ENCODE peak calls at places on chromosomes 6 and 20, in eight cellular contexts. One of them, this sample, is unnamed.

GRCh38 chr6:129707882-129708495 is 2.0 kb downstream of the ARHGAP18 start:
- DNase-seq in NCI-H2171: no peak
- DNase-seq in CD4-positive, CD25-positive, alpha-beta regulatory T cell: no peak
- DNase-seq in NCI-H1417 treated with DMSO at 0.1 percent for 48 hours: no peak
- DNase-seq in amniotic epithelial cell: no peak
- DNase-seq in hypothalamus: no peak
- DNase-seq in stimulated activated CD4-positive, alpha-beta T cell treated with anti-CD3 and anti-CD28 coated beads, Interleukin-1b, Interleukin-23, amount 100 ng/mL, for 4 hours: no peak
- DNase-seq in GM12865: no peak
- DNase-seq in this sample: no peak

GRCh38 chr20:18922898-18923297 is 109.3 kb downstream of the SCP2D1 start:
- DNase-seq in amniotic epithelial cell: no peak
- DNase-seq in NCI-H2171: no peak
- DNase-seq in stimulated activated CD4-positive, alpha-beta T cell treated with anti-CD3 and anti-CD28 coated beads, Interleukin-1b, Interleukin-23, amount 100 ng/mL, for 4 hours: no peak
- DNase-seq in GM12865: no peak
- DNase-seq in NCI-H1417 treated with DMSO at 0.1 percent for 48 hours: no peak
- DNase-seq in hypothalamus: no peak
- DNase-seq in CD4-positive, CD25-positive, alpha-beta regulatory T cell: no peak
- DNase-seq in this sample: no peak

GRCh38 chr6:42010909-42011308 is 39.4 kb upstream of the TAF8 start:
- DNase-seq in stimulated activated CD4-positive, alpha-beta T cell treated with anti-CD3 and anti-CD28 coated beads, Interleukin-1b, Interleukin-23, amount 100 ng/mL, for 4 hours: no peak
- DNase-seq in NCI-H2171: no peak
- DNase-seq in hypothalamus: no peak
- DNase-seq in NCI-H1417 treated with DMSO at 0.1 percent for 48 hours: no peak
- DNase-seq in amniotic epithelial cell: no peak
- DNase-seq in CD4-positive, CD25-positive, alpha-beta regulatory T cell: no peak
- DNase-seq in GM12865: no peak
- DNase-seq in this sample: no peak

GRCh38 chr6:155541976-155542375 is 86.3 kb upstream of the NOX3 start:
- DNase-seq in NCI-H1417 treated with DMSO at 0.1 percent for 48 hours: no peak
- DNase-seq in stimulated activated CD4-positive, alpha-beta T cell treated with anti-CD3 and anti-CD28 coated beads, Interleukin-1b, Interleukin-23, amount 100 ng/mL, for 4 hours: no peak
- DNase-seq in GM12865: no peak
- DNase-seq in NCI-H2171: peak; percentile 86
- DNase-seq in hypothalamus: no peak
- DNase-seq in CD4-positive, CD25-positive, alpha-beta regulatory T cell: no peak
- DNase-seq in amniotic epithelial cell: no peak
- DNase-seq in this sample: no peak

GRCh38 chr6:169654590-169655391 is 47.0 kb downstream of the WDR27 start:
- DNase-seq in NCI-H1417 treated with DMSO at 0.1 percent for 48 hours: no peak
- DNase-seq in amniotic epithelial cell: peak; percentile 63
- DNase-seq in stimulated activated CD4-positive, alpha-beta T cell treated with anti-CD3 and anti-CD28 coated beads, Interleukin-1b, Interleukin-23, amount 100 ng/mL, for 4 hours: peak; percentile 55
- DNase-seq in GM12865: peak; percentile 70
- DNase-seq in NCI-H2171: peak; percentile 6
- DNase-seq in CD4-positive, CD25-positive, alpha-beta regulatory T cell: peak; percentile 62
- DNase-seq in hypothalamus: peak; percentile 32
- DNase-seq in this sample: peak; percentile 39

GRCh38 chr6:106874481-106874880 is 100.0 kb downstream of the CD24 start:
- DNase-seq in NCI-H1417 treated with DMSO at 0.1 percent for 48 hours: no peak
- DNase-seq in stimulated activated CD4-positive, alpha-beta T cell treated with anti-CD3 and anti-CD28 coated beads, Interleukin-1b, Interleukin-23, amount 100 ng/mL, for 4 hours: no peak
- DNase-seq in GM12865: no peak
- DNase-seq in NCI-H2171: no peak
- DNase-seq in amniotic epithelial cell: no peak
- DNase-seq in hypothalamus: no peak
- DNase-seq in CD4-positive, CD25-positive, alpha-beta regulatory T cell: no peak
- DNase-seq in this sample: no peak

GRCh38 chr6:31572041-31572911 is at the start of gene LTA:
- DNase-seq in GM12865: peak; percentile 78
- DNase-seq in NCI-H2171: no peak
- DNase-seq in hypothalamus: no peak
- DNase-seq in stimulated activated CD4-positive, alpha-beta T cell treated with anti-CD3 and anti-CD28 coated beads, Interleukin-1b, Interleukin-23, amount 100 ng/mL, for 4 hours: peak; percentile 68
- DNase-seq in CD4-positive, CD25-positive, alpha-beta regulatory T cell: peak; percentile 68
- DNase-seq in amniotic epithelial cell: no peak
- DNase-seq in NCI-H1417 treated with DMSO at 0.1 percent for 48 hours: no peak
- DNase-seq in this sample: no peak

GRCh38 chr6:26309731-26310142 is 55.3 kb upstream of the BTN3A2 start:
- DNase-seq in NCI-H2171: no peak
- DNase-seq in CD4-positive, CD25-positive, alpha-beta regulatory T cell: no peak
- DNase-seq in NCI-H1417 treated with DMSO at 0.1 percent for 48 hours: no peak
- DNase-seq in stimulated activated CD4-positive, alpha-beta T cell treated with anti-CD3 and anti-CD28 coated beads, Interleukin-1b, Interleukin-23, amount 100 ng/mL, for 4 hours: no peak
- DNase-seq in hypothalamus: no peak
- DNase-seq in amniotic epithelial cell: peak; percentile 96
- DNase-seq in GM12865: peak; percentile 62
- DNase-seq in this sample: no peak

GRCh38 chr20:47258745-47259695 is 97.5 kb downstream of the ZMYND8 start:
- DNase-seq in GM12865: peak; percentile 89
- DNase-seq in hypothalamus: no peak
- DNase-seq in NCI-H2171: no peak
- DNase-seq in CD4-positive, CD25-positive, alpha-beta regulatory T cell: no peak
- DNase-seq in amniotic epithelial cell: peak; percentile 55
- DNase-seq in NCI-H1417 treated with DMSO at 0.1 percent for 48 hours: no peak
- DNase-seq in stimulated activated CD4-positive, alpha-beta T cell treated with anti-CD3 and anti-CD28 coated beads, Interleukin-1b, Interleukin-23, amount 100 ng/mL, for 4 hours: no peak
- DNase-seq in this sample: no peak

GRCh38 chr6:130713144-130713543 is 114.1 kb upstream of the SMLR1 start:
- DNase-seq in hypothalamus: no peak
- DNase-seq in NCI-H1417 treated with DMSO at 0.1 percent for 48 hours: no peak
- DNase-seq in CD4-positive, CD25-positive, alpha-beta regulatory T cell: no peak
- DNase-seq in NCI-H2171: no peak
- DNase-seq in amniotic epithelial cell: peak; percentile 45
- DNase-seq in stimulated activated CD4-positive, alpha-beta T cell treated with anti-CD3 and anti-CD28 coated beads, Interleukin-1b, Interleukin-23, amount 100 ng/mL, for 4 hours: no peak
- DNase-seq in GM12865: no peak
- DNase-seq in this sample: no peak

GRCh38 chr6:43990275-43990626 is 137.0 kb downstream of the MRPL14 start:
- DNase-seq in NCI-H1417 treated with DMSO at 0.1 percent for 48 hours: no peak
- DNase-seq in stimulated activated CD4-positive, alpha-beta T cell treated with anti-CD3 and anti-CD28 coated beads, Interleukin-1b, Interleukin-23, amount 100 ng/mL, for 4 hours: no peak
- DNase-seq in CD4-positive, CD25-positive, alpha-beta regulatory T cell: no peak
- DNase-seq in hypothalamus: no peak
- DNase-seq in NCI-H2171: no peak
- DNase-seq in GM12865: no peak
- DNase-seq in amniotic epithelial cell: no peak
- DNase-seq in this sample: no peak

GRCh38 chr20:41078329-41078728 is 49.7 kb downstream of the TOP1 start:
- DNase-seq in hypothalamus: no peak
- DNase-seq in NCI-H1417 treated with DMSO at 0.1 percent for 48 hours: no peak
- DNase-seq in amniotic epithelial cell: peak; percentile 74
- DNase-seq in NCI-H2171: no peak
- DNase-seq in stimulated activated CD4-positive, alpha-beta T cell treated with anti-CD3 and anti-CD28 coated beads, Interleukin-1b, Interleukin-23, amount 100 ng/mL, for 4 hours: no peak
- DNase-seq in CD4-positive, CD25-positive, alpha-beta regulatory T cell: no peak
- DNase-seq in GM12865: peak; percentile 44
- DNase-seq in this sample: no peak